ENCODE peak calls at places on chromosome 20, in five cellular contexts. One of them, this sample, is unnamed.

GRCh38 chr20:22825076-22825475 is 210.0 kb upstream of the SSTR4 start:
- DNase-seq in effector memory CD8-positive, alpha-beta T cell: no peak
- DNase-seq in OCI-LY7: no peak
- DNase-seq in left ventricle myocardium inferior: no peak
- DNase-seq in posterior cingulate gyrus: no peak
- DNase-seq in this sample: no peak

GRCh38 chr20:32444474-32445220 is 86.5 kb downstream of the ASXL1 start:
- DNase-seq in left ventricle myocardium inferior: no peak
- DNase-seq in OCI-LY7: no peak
- DNase-seq in effector memory CD8-positive, alpha-beta T cell: no peak
- DNase-seq in posterior cingulate gyrus: no peak
- DNase-seq in this sample: no peak

GRCh38 chr20:15310361-15310760 is 972.9 kb upstream of the FLRT3 start:
- DNase-seq in OCI-LY7: no peak
- DNase-seq in effector memory CD8-positive, alpha-beta T cell: no peak
- DNase-seq in left ventricle myocardium inferior: no peak
- DNase-seq in posterior cingulate gyrus: no peak
- DNase-seq in this sample: no peak

GRCh38 chr20:52003976-52004375 is 187.6 kb downstream of the ZFP64 start:
- DNase-seq in posterior cingulate gyrus: no peak
- DNase-seq in left ventricle myocardium inferior: no peak
- DNase-seq in effector memory CD8-positive, alpha-beta T cell: no peak
- DNase-seq in OCI-LY7: no peak
- DNase-seq in this sample: no peak

GRCh38 chr20:35216541-35216940 is 9.9 kb upstream of the MMP24 start:
- DNase-seq in posterior cingulate gyrus: no peak
- DNase-seq in left ventricle myocardium inferior: no peak
- DNase-seq in OCI-LY7: no peak
- DNase-seq in effector memory CD8-positive, alpha-beta T cell: no peak
- DNase-seq in this sample: no peak

GRCh38 chr20:49631074-49631716 is 63.3 kb upstream of the PTGIS start:
- DNase-seq in effector memory CD8-positive, alpha-beta T cell: no peak
- DNase-seq in OCI-LY7: peak
- DNase-seq in posterior cingulate gyrus: no peak
- DNase-seq in left ventricle myocardium inferior: no peak
- DNase-seq in this sample: no peak

GRCh38 chr20:37920270-37920669 is 17.3 kb downstream of the VSTM2L start:
- DNase-seq in posterior cingulate gyrus: no peak
- DNase-seq in left ventricle myocardium inferior: no peak
- DNase-seq in OCI-LY7: no peak
- DNase-seq in effector memory CD8-positive, alpha-beta T cell: no peak
- DNase-seq in this sample: no peak

GRCh38 chr20:63736893-63737689 is 627 bp downstream of the LIME1 start:
- DNase-seq in left ventricle myocardium inferior: no peak
- DNase-seq in OCI-LY7: peak
- DNase-seq in effector memory CD8-positive, alpha-beta T cell: peak
- DNase-seq in posterior cingulate gyrus: no peak
- DNase-seq in this sample: peak

GRCh38 chr20:63120286-63121090 is 95.4 kb downstream of the YTHDF1 start:
- DNase-seq in OCI-LY7: no peak
- DNase-seq in effector memory CD8-positive, alpha-beta T cell: no peak
- DNase-seq in left ventricle myocardium inferior: peak
- DNase-seq in posterior cingulate gyrus: no peak
- DNase-seq in this sample: no peak

GRCh38 chr20:588932-589672 is 21.0 kb downstream of the TCF15 start:
- DNase-seq in OCI-LY7: no peak
- DNase-seq in posterior cingulate gyrus: no peak
- DNase-seq in effector memory CD8-positive, alpha-beta T cell: no peak
- DNase-seq in left ventricle myocardium inferior: no peak
- DNase-seq in this sample: no peak

GRCh38 chr20:39040116-39040515 is 78.0 kb downstream of the DHX35 start:
- DNase-seq in posterior cingulate gyrus: no peak
- DNase-seq in effector memory CD8-positive, alpha-beta T cell: no peak
- DNase-seq in OCI-LY7: no peak
- DNase-seq in left ventricle myocardium inferior: no peak
- DNase-seq in this sample: no peak

GRCh38 chr20:59004493-59004762 is 2.6 kb downstream of the CTSZ start:
- DNase-seq in OCI-LY7: no peak
- DNase-seq in posterior cingulate gyrus: no peak
- DNase-seq in effector memory CD8-positive, alpha-beta T cell: peak
- DNase-seq in left ventricle myocardium inferior: peak
- DNase-seq in this sample: no peak

GRCh38 chr20:34403063-34403827 is 40.2 kb downstream of the ITCH start:
- DNase-seq in left ventricle myocardium inferior: no peak
- DNase-seq in posterior cingulate gyrus: no peak
- DNase-seq in effector memory CD8-positive, alpha-beta T cell: no peak
- DNase-seq in OCI-LY7: no peak
- DNase-seq in this sample: no peak

GRCh38 chr20:12237772-12238171 is 320.1 kb downstream of the BTBD3 start:
- DNase-seq in left ventricle myocardium inferior: peak
- DNase-seq in posterior cingulate gyrus: peak
- DNase-seq in OCI-LY7: no peak
- DNase-seq in effector memory CD8-positive, alpha-beta T cell: no peak
- DNase-seq in this sample: peak

GRCh38 chr20:45545754-45546453 is 1.3 kb downstream of the EPPIN start:
- DNase-seq in effector memory CD8-positive, alpha-beta T cell: no peak
- DNase-seq in left ventricle myocardium inferior: no peak
- DNase-seq in posterior cingulate gyrus: no peak
- DNase-seq in OCI-LY7: peak
- DNase-seq in this sample: no peak

GRCh38 chr20:19212524-19213502 is at the start of gene SLC24A3:
- DNase-seq in left ventricle myocardium inferior: peak
- DNase-seq in OCI-LY7: no peak
- DNase-seq in effector memory CD8-positive, alpha-beta T cell: no peak
- DNase-seq in posterior cingulate gyrus: peak
- DNase-seq in this sample: peak

GRCh38 chr20:41334036-41334435 is 6.6 kb upstream of the LPIN3 start:
- DNase-seq in effector memory CD8-positive, alpha-beta T cell: no peak
- DNase-seq in OCI-LY7: no peak
- DNase-seq in left ventricle myocardium inferior: no peak
- DNase-seq in posterior cingulate gyrus: no peak
- DNase-seq in this sample: no peak

GRCh38 chr20:10619427-10619826 is 54.4 kb downstream of the JAG1 start:
- DNase-seq in OCI-LY7: no peak
- DNase-seq in left ventricle myocardium inferior: no peak
- DNase-seq in posterior cingulate gyrus: no peak
- DNase-seq in effector memory CD8-positive, alpha-beta T cell: no peak
- DNase-seq in this sample: no peak

GRCh38 chr20:45972500-45973183 is 639 bp upstream of the ZNF335 start:
- DNase-seq in posterior cingulate gyrus: no peak
- DNase-seq in left ventricle myocardium inferior: no peak
- DNase-seq in OCI-LY7: no peak
- DNase-seq in effector memory CD8-positive, alpha-beta T cell: no peak
- DNase-seq in this sample: no peak

GRCh38 chr20:50333856-50334255 is 143.2 kb downstream of the CEBPB start:
- DNase-seq in left ventricle myocardium inferior: no peak
- DNase-seq in posterior cingulate gyrus: no peak
- DNase-seq in OCI-LY7: no peak
- DNase-seq in effector memory CD8-positive, alpha-beta T cell: no peak
- DNase-seq in this sample: no peak

GRCh38 chr20:19024296-19025035 is 188.0 kb upstream of the SLC24A3 start:
- DNase-seq in effector memory CD8-positive, alpha-beta T cell: no peak
- DNase-seq in OCI-LY7: no peak
- DNase-seq in left ventricle myocardium inferior: no peak
- DNase-seq in posterior cingulate gyrus: no peak
- DNase-seq in this sample: no peak

GRCh38 chr20:62627901-62628612 is 14.2 kb upstream of the SLCO4A1 start:
- DNase-seq in posterior cingulate gyrus: no peak
- DNase-seq in effector memory CD8-positive, alpha-beta T cell: no peak
- DNase-seq in OCI-LY7: peak
- DNase-seq in left ventricle myocardium inferior: no peak
- DNase-seq in this sample: no peak

GRCh38 chr20:49045440-49046086 is 549 bp upstream of the CSE1L start:
- DNase-seq in posterior cingulate gyrus: no peak
- DNase-seq in OCI-LY7: peak
- DNase-seq in left ventricle myocardium inferior: peak
- DNase-seq in effector memory CD8-positive, alpha-beta T cell: peak
- DNase-seq in this sample: peak

This sample was measured in colonic mucosa.